ENCODE peak calls at places on chromosomes 11 and 22, in five cellular contexts. One of them, this sample, is unnamed.
A peak's percentile ranks its signal among the peaks of the same experiment; 100 is the strongest.

GRCh38 chr11:64358536-64358906 is 441 bp upstream of the RPS6KA4 start:
- DNase-seq in fibroblast of lung: no peak
- DNase-seq in neural progenitor cell: no peak
- DNase-seq in Peyer's patch: no peak
- DNase-seq in dorsolateral prefrontal cortex: no peak
- DNase-seq in this sample: no peak

GRCh38 chr22:32308934-32309333 is 48.7 kb upstream of the RFPL3 start:
- DNase-seq in fibroblast of lung: no peak
- DNase-seq in neural progenitor cell: no peak
- DNase-seq in dorsolateral prefrontal cortex: no peak
- DNase-seq in Peyer's patch: no peak
- DNase-seq in this sample: no peak

GRCh38 chr11:118176400-118177134 is at the start of gene SCN2B:
- DNase-seq in dorsolateral prefrontal cortex: no peak
- DNase-seq in Peyer's patch: no peak
- DNase-seq in fibroblast of lung: peak; percentile 15
- DNase-seq in neural progenitor cell: no peak
- DNase-seq in this sample: no peak

GRCh38 chr11:112519749-112520148 is 259.1 kb upstream of the PLET1 start:
- DNase-seq in Peyer's patch: no peak
- DNase-seq in neural progenitor cell: no peak
- DNase-seq in dorsolateral prefrontal cortex: no peak
- DNase-seq in fibroblast of lung: no peak
- DNase-seq in this sample: no peak

GRCh38 chr11:58254936-58255335 is 13.1 kb downstream of the OR10W1 start:
- DNase-seq in neural progenitor cell: no peak
- DNase-seq in Peyer's patch: no peak
- DNase-seq in dorsolateral prefrontal cortex: no peak
- DNase-seq in fibroblast of lung: peak; percentile 1
- DNase-seq in this sample: no peak

GRCh38 chr11:36008576-36008975 is 64.7 kb downstream of the LDLRAD3 start:
- DNase-seq in dorsolateral prefrontal cortex: no peak
- DNase-seq in neural progenitor cell: no peak
- DNase-seq in Peyer's patch: no peak
- DNase-seq in fibroblast of lung: peak; percentile 44
- DNase-seq in this sample: peak; percentile 43

GRCh38 chr11:81089242-81089641 is 1644.4 kb downstream of the FAM181B start:
- DNase-seq in dorsolateral prefrontal cortex: no peak
- DNase-seq in Peyer's patch: no peak
- DNase-seq in fibroblast of lung: no peak
- DNase-seq in neural progenitor cell: no peak
- DNase-seq in this sample: no peak

GRCh38 chr22:27717094-27717493 is 84.5 kb downstream of the MN1 start:
- DNase-seq in dorsolateral prefrontal cortex: no peak
- DNase-seq in fibroblast of lung: no peak
- DNase-seq in Peyer's patch: no peak
- DNase-seq in neural progenitor cell: no peak
- DNase-seq in this sample: no peak

GRCh38 chr22:31917227-31917921 is 27.0 kb upstream of the YWHAH start:
- DNase-seq in dorsolateral prefrontal cortex: peak; percentile 49
- DNase-seq in neural progenitor cell: no peak
- DNase-seq in Peyer's patch: no peak
- DNase-seq in fibroblast of lung: no peak
- DNase-seq in this sample: no peak

GRCh38 chr11:68776442-68777235 is 25.3 kb upstream of the TESMIN start:
- DNase-seq in dorsolateral prefrontal cortex: no peak
- DNase-seq in Peyer's patch: no peak
- DNase-seq in fibroblast of lung: no peak
- DNase-seq in neural progenitor cell: no peak
- DNase-seq in this sample: no peak

GRCh38 chr11:47642099-47642855 is at the start of gene MTCH2:
- DNase-seq in Peyer's patch: peak; percentile 99
- DNase-seq in dorsolateral prefrontal cortex: peak; percentile 93
- DNase-seq in neural progenitor cell: peak; percentile 96
- DNase-seq in fibroblast of lung: peak; percentile 97
- DNase-seq in this sample: peak; percentile 99

GRCh38 chr11:122367809-122368231 is 251.8 kb upstream of the BLID start:
- DNase-seq in Peyer's patch: no peak
- DNase-seq in fibroblast of lung: peak; percentile 83
- DNase-seq in neural progenitor cell: peak; percentile 8
- DNase-seq in dorsolateral prefrontal cortex: no peak
- DNase-seq in this sample: peak; percentile 70

GRCh38 chr11:93530468-93530826 is 12.7 kb downstream of the SMCO4 start:
- DNase-seq in Peyer's patch: no peak
- DNase-seq in fibroblast of lung: no peak
- DNase-seq in dorsolateral prefrontal cortex: no peak
- DNase-seq in neural progenitor cell: no peak
- DNase-seq in this sample: no peak

GRCh38 chr11:70503878-70504240 is 105.5 kb downstream of the CTTN start:
- DNase-seq in fibroblast of lung: no peak
- DNase-seq in neural progenitor cell: no peak
- DNase-seq in dorsolateral prefrontal cortex: no peak
- DNase-seq in Peyer's patch: peak; percentile 48
- DNase-seq in this sample: no peak

GRCh38 chr22:24187731-24188644 is 6.7 kb downstream of the SUSD2 start:
- DNase-seq in dorsolateral prefrontal cortex: no peak
- DNase-seq in neural progenitor cell: no peak
- DNase-seq in fibroblast of lung: no peak
- DNase-seq in Peyer's patch: no peak
- DNase-seq in this sample: no peak

GRCh38 chr11:43681543-43681942 is 1.0 kb downstream of the HSD17B12 start:
- DNase-seq in neural progenitor cell: no peak
- DNase-seq in fibroblast of lung: peak; percentile 19
- DNase-seq in dorsolateral prefrontal cortex: no peak
- DNase-seq in Peyer's patch: no peak
- DNase-seq in this sample: no peak

GRCh38 chr22:34877506-34877905 is 188.5 kb upstream of the ISX start:
- DNase-seq in dorsolateral prefrontal cortex: no peak
- DNase-seq in fibroblast of lung: peak; percentile 59
- DNase-seq in Peyer's patch: no peak
- DNase-seq in neural progenitor cell: no peak
- DNase-seq in this sample: no peak

GRCh38 chr11:102244681-102245409 is 72.4 kb upstream of the BIRC3 start:
- DNase-seq in dorsolateral prefrontal cortex: no peak
- DNase-seq in Peyer's patch: no peak
- DNase-seq in fibroblast of lung: peak; percentile 91
- DNase-seq in neural progenitor cell: no peak
- DNase-seq in this sample: peak; percentile 97

GRCh38 chr11:8690374-8691342 is 8.1 kb downstream of the RPL27A start:
- DNase-seq in neural progenitor cell: no peak
- DNase-seq in fibroblast of lung: no peak
- DNase-seq in Peyer's patch: no peak
- DNase-seq in dorsolateral prefrontal cortex: no peak
- DNase-seq in this sample: no peak

GRCh38 chr11:8691601-8692000 is 9.0 kb downstream of the RPL27A start:
- DNase-seq in neural progenitor cell: no peak
- DNase-seq in Peyer's patch: no peak
- DNase-seq in fibroblast of lung: no peak
- DNase-seq in dorsolateral prefrontal cortex: no peak
- DNase-seq in this sample: no peak

GRCh38 chr11:8688414-8689362 is 6.1 kb downstream of the RPL27A start:
- DNase-seq in Peyer's patch: peak; percentile 95
- DNase-seq in dorsolateral prefrontal cortex: peak; percentile 94
- DNase-seq in fibroblast of lung: peak; percentile 96
- DNase-seq in neural progenitor cell: peak; percentile 97
- DNase-seq in this sample: peak; percentile 98

GRCh38 chr11:8692417-8692816 is 9.8 kb downstream of the RPL27A start:
- DNase-seq in neural progenitor cell: no peak
- DNase-seq in fibroblast of lung: no peak
- DNase-seq in dorsolateral prefrontal cortex: no peak
- DNase-seq in Peyer's patch: peak; percentile 5
- DNase-seq in this sample: no peak

DNA sequence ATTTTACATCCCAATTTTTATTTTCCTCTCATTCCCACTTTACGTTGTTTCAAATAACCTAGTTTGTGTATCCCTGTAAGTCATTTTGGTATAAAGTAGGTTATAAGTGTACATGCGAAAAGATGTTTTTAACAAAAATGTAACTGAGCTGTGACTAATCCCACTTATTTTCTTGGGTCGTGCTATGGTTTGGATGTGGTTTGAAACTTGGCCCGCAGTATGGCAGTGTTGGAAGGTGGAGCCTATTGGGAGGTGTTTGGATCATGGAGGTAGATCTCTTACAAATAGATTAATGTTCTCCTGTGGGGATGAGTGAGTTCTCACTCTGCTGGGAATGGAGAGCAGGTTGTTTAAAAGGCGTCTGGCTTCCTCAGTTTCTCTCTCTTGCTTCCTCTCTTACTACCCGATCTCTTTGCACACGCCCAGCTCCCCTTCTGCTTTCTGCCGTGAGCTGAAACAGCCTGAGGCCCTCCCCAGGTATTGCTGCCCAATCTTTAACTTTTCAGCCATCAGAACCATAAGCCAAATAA is 7.2 kb downstream of the RPL27A start:
- DNase-seq in dorsolateral prefrontal cortex: no peak
- DNase-seq in neural progenitor cell: no peak
- DNase-seq in fibroblast of lung: peak; percentile 65
- DNase-seq in Peyer's patch: no peak
- DNase-seq in this sample: no peak
- H3K4me3 ChIP-seq in dorsolateral prefrontal cortex: no peak overlapping the region
- H3K4me3 ChIP-seq in neural progenitor cell: peak overlapping the region; percentile 53
- H3K4me3 ChIP-seq in fibroblast of lung: peak overlapping the region; percentile 88
- H3K4me3 ChIP-seq in Peyer's patch: no peak overlapping the region
- H3K4me3 ChIP-seq in this sample: peak overlapping the region; percentile 60

GRCh38 chr22:22798716-22799115 is 88.9 kb upstream of the IGLL5 start:
- DNase-seq in dorsolateral prefrontal cortex: no peak
- DNase-seq in neural progenitor cell: no peak
- DNase-seq in fibroblast of lung: no peak
- DNase-seq in Peyer's patch: no peak
- DNase-seq in this sample: no peak

GRCh38 chr22:22800716-22801115 is 86.9 kb upstream of the IGLL5 start:
- DNase-seq in Peyer's patch: no peak
- DNase-seq in neural progenitor cell: no peak
- DNase-seq in fibroblast of lung: no peak
- DNase-seq in dorsolateral prefrontal cortex: no peak
- DNase-seq in this sample: peak; percentile 5

GRCh38 chr22:22799561-22799960 is 88.1 kb upstream of the IGLL5 start:
- DNase-seq in neural progenitor cell: no peak
- DNase-seq in Peyer's patch: peak; percentile 30
- DNase-seq in fibroblast of lung: no peak
- DNase-seq in dorsolateral prefrontal cortex: no peak
- DNase-seq in this sample: no peak

GRCh38 chr22:22803285-22803853 is 84.2 kb upstream of the IGLL5 start:
- DNase-seq in neural progenitor cell: no peak
- DNase-seq in dorsolateral prefrontal cortex: no peak
- DNase-seq in fibroblast of lung: no peak
- DNase-seq in Peyer's patch: no peak
- DNase-seq in this sample: no peak

GRCh38 chr22:22802346-22802970 is 85.2 kb upstream of the IGLL5 start:
- DNase-seq in fibroblast of lung: no peak
- DNase-seq in dorsolateral prefrontal cortex: no peak
- DNase-seq in neural progenitor cell: peak; percentile 26
- DNase-seq in Peyer's patch: no peak
- DNase-seq in this sample: no peak
- TF ChIP-seq CTCF in fibroblast of lung: peak; percentile 22
- TF ChIP-seq CTCF in dorsolateral prefrontal cortex: no peak
- TF ChIP-seq CTCF in neural progenitor cell: peak; percentile 52
- TF ChIP-seq CTCF in Peyer's patch: peak; percentile 22
- TF ChIP-seq CTCF in this sample: no peak

DNA sequence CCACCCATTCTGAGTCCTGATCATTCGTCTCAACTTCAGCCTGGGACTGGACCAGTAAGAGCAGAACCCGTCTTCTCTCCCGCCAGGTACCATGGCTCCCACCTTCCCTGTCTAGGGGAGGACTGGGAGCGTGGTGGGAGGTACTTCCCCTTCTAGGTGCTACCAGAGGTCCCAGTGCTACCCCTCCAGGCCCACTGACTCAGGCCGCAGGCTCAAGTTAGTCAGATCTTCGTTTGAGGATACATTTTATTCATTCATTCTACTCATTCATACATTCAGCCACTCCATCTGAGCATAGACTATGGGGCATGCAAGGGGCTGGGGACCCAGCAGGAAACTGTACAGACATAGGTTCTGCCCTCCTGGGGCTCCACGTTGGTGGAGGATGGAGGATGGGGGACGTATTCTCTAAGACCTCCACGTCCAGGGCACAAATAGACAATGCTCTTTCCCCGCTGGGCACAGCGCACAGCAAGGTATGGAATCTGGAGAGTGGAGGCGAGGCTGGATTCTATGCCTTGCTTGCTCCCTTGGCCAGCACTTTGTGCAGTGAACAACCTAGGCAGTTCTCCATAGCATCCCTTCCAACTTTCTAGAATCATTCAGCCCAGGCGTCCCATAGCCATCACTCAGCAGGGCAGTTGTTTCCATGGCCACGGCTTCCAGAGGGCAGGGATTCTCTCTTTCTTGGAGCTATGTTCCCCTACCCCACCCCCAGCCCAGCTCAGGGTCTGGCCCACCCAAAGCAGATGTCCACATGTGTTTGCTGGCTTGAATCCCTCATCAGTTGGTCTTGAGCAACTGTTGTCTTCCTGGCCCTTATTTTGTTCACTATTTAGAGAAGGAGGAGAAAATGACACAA is 1.1 kb upstream of the RAB3IL1 start:
- DNase-seq in fibroblast of lung: no peak
- DNase-seq in neural progenitor cell: no peak
- DNase-seq in dorsolateral prefrontal cortex: no peak
- DNase-seq in Peyer's patch: no peak
- DNase-seq in this sample: no peak
- H3K4me3 ChIP-seq in fibroblast of lung: no peak overlapping the region
- H3K4me3 ChIP-seq in neural progenitor cell: no peak overlapping the region
- H3K4me3 ChIP-seq in dorsolateral prefrontal cortex: peak overlapping the region; percentile 78
- H3K4me3 ChIP-seq in Peyer's patch: no peak overlapping the region
- H3K4me3 ChIP-seq in this sample: peak overlapping the region; percentile 60

GRCh38 chr11:17770048-17770652 is 35.6 kb downstream of the KCNC1 start:
- DNase-seq in neural progenitor cell: no peak
- DNase-seq in dorsolateral prefrontal cortex: no peak
- DNase-seq in fibroblast of lung: no peak
- DNase-seq in Peyer's patch: peak; percentile 86
- DNase-seq in this sample: no peak
- TF ChIP-seq CTCF in neural progenitor cell: peak; percentile 26
- TF ChIP-seq CTCF in dorsolateral prefrontal cortex: no peak
- TF ChIP-seq CTCF in fibroblast of lung: no peak
- TF ChIP-seq CTCF in Peyer's patch: peak; percentile 20
- TF ChIP-seq CTCF in this sample: no peak

GRCh38 chr22:39519681-39520053 is 695 bp upstream of the ATF4 start:
- DNase-seq in dorsolateral prefrontal cortex: no peak
- DNase-seq in neural progenitor cell: peak; percentile 86
- DNase-seq in Peyer's patch: no peak
- DNase-seq in fibroblast of lung: peak; percentile 62
- DNase-seq in this sample: peak; percentile 86

GRCh38 chr22:39520054-39520873 is at the start of gene ATF4:
- DNase-seq in fibroblast of lung: peak; percentile 100
- DNase-seq in dorsolateral prefrontal cortex: peak; percentile 95
- DNase-seq in neural progenitor cell: peak; percentile 99
- DNase-seq in Peyer's patch: peak; percentile 97
- DNase-seq in this sample: peak; percentile 100

GRCh38 chr22:39517470-39517869 is 2.9 kb upstream of the ATF4 start:
- DNase-seq in fibroblast of lung: no peak
- DNase-seq in neural progenitor cell: no peak
- DNase-seq in Peyer's patch: no peak
- DNase-seq in dorsolateral prefrontal cortex: no peak
- DNase-seq in this sample: no peak

GRCh38 chr22:39518996-39519680 is 1.2 kb upstream of the ATF4 start:
- DNase-seq in fibroblast of lung: peak; percentile 46
- DNase-seq in Peyer's patch: no peak
- DNase-seq in neural progenitor cell: peak; percentile 60
- DNase-seq in dorsolateral prefrontal cortex: no peak
- DNase-seq in this sample: no peak

GRCh38 chr22:39518124-39518786 is 2.1 kb upstream of the ATF4 start:
- DNase-seq in Peyer's patch: no peak
- DNase-seq in fibroblast of lung: no peak
- DNase-seq in neural progenitor cell: no peak
- DNase-seq in dorsolateral prefrontal cortex: no peak
- DNase-seq in this sample: peak; percentile 53
- H3K4me3 ChIP-seq in Peyer's patch: no peak overlapping the region
- H3K4me3 ChIP-seq in fibroblast of lung: peak overlapping the region; percentile 70
- H3K4me3 ChIP-seq in neural progenitor cell: peak overlapping the region; percentile 96
- H3K4me3 ChIP-seq in dorsolateral prefrontal cortex: no peak overlapping the region
- H3K4me3 ChIP-seq in this sample: no peak overlapping the region

GRCh38 chr11:111229604-111230003 is 15.9 kb upstream of the POU2AF2 start:
- DNase-seq in Peyer's patch: no peak
- DNase-seq in dorsolateral prefrontal cortex: no peak
- DNase-seq in fibroblast of lung: peak; percentile 27
- DNase-seq in neural progenitor cell: no peak
- DNase-seq in this sample: no peak
- TF ChIP-seq CTCF in Peyer's patch: no peak
- TF ChIP-seq CTCF in dorsolateral prefrontal cortex: no peak
- TF ChIP-seq CTCF in fibroblast of lung: no peak
- TF ChIP-seq CTCF in neural progenitor cell: no peak
- TF ChIP-seq CTCF in this sample: no peak

This sample was measured in foreskin fibroblast.